ENCODE peak calls at places on chromosomes 16 and 17, in eight cellular contexts. I, Q, E, R, S, O, P and K are unnamed samples.

GRCh38 chr17:57033296-57033695 is 51.8 kb upstream of the AKAP1 start:
- DNase-seq in P (peak; percentile 29), Q (no peak), E (no peak), I (no peak), R (no peak), O (no peak), S (no peak), K (no peak)

GRCh38 chr17:2564876-2565275 is 28.6 kb upstream of the PAFAH1B1 start:
- DNase-seq in R (no peak), O (no peak), P (no peak), I (no peak), Q (no peak), E (no peak), S (no peak), K (no peak)

GRCh38 chr16:49455991-49456745 is 82.6 kb downstream of the C16orf78 start:
- DNase-seq in Q (no peak), E (no peak), P (no peak), R (no peak), I (no peak), S (peak; percentile 26), O (no peak), K (no peak)

GRCh38 chr16:85448557-85449194 is 164.4 kb upstream of the GSE1 start:
- DNase-seq in I (no peak), Q (no peak), E (no peak), O (no peak), S (peak; percentile 84), R (peak; percentile 63), P (peak; percentile 94), K (peak; percentile 95)

GRCh38 chr17:55264640-55265298 is at the start of gene HLF:
- DNase-seq in E (peak; percentile 89), P (peak; percentile 92), Q (peak; percentile 53), S (peak; percentile 90), O (peak; percentile 54), R (peak; percentile 63), I (peak; percentile 75), K (peak; percentile 89)

GRCh38 chr16:4713663-4714501 is 20.2 kb downstream of the ANKS3 start:
- DNase-seq in Q (no peak), P (no peak), E (no peak), O (no peak), S (no peak), I (no peak), R (no peak), K (no peak)

GRCh38 chr16:88691924-88692560 is 5.7 kb upstream of the SNAI3 start:
- DNase-seq in Q (no peak), P (no peak), S (no peak), I (no peak), R (no peak), E (no peak), O (no peak), K (no peak)

GRCh38 chr17:64040201-64040600 is 19.8 kb upstream of the ICAM2 start:
- DNase-seq in O (no peak), E (no peak), S (peak; percentile 44), R (no peak), P (no peak), Q (no peak), I (no peak), K (no peak)

GRCh38 chr17:40333781-40334453 is 24.9 kb downstream of the RARA start:
- DNase-seq in Q (no peak), S (no peak), O (no peak), I (no peak), R (no peak), E (no peak), P (no peak), K (no peak)

GRCh38 chr16:74465281-74465680 is 44.0 kb upstream of the CLEC18B start:
- DNase-seq in I (no peak), O (no peak), E (no peak), Q (no peak), R (no peak), P (no peak), S (no peak), K (no peak)

GRCh38 chr16:66414891-66415290 is 12.2 kb upstream of the BEAN1 start:
- DNase-seq in P (no peak), S (no peak), Q (no peak), O (no peak), I (no peak), E (no peak), R (no peak), K (no peak)

GRCh38 chr17:41455236-41455635 is 11.9 kb downstream of the KRT32 start:
- DNase-seq in P (no peak), S (no peak), Q (no peak), I (no peak), E (no peak), R (no peak), O (no peak), K (no peak)

GRCh38 chr17:2068101-2068518 is 13.2 kb downstream of the HIC1 start:
- DNase-seq in S (no peak), I (peak; percentile 92), E (peak; percentile 81), P (no peak), Q (no peak), R (no peak), O (no peak), K (no peak)

GRCh38 chr17:39800540-39800939 is 62.8 kb downstream of the GRB7 start:
- DNase-seq in I (peak; percentile 65), R (peak; percentile 39), P (no peak), Q (no peak), S (no peak), O (no peak), E (peak; percentile 5), K (no peak)

GRCh38 chr17:31919802-31920525 is 16.8 kb upstream of the SUZ12 start:
- DNase-seq in S (no peak), O (no peak), R (no peak), I (peak; percentile 6), E (peak; percentile 63), P (no peak), Q (no peak), K (no peak)